ENCODE peak calls at places on chromosomes 16 and 17, in six cellular contexts. O is stimulated activated CD4-positive, alpha-beta T cell treated with anti-CD3 and anti-CD28 coated beads, Interleukin-1b, Interleukin-23, amount 100 ng/mL, for 24 hours; L is Peyer's patch; U is activated T-cell treated with anti-CD3 and anti-CD28 coated beads, Interleukin-2, amount 50 U/mL, for 72 hours; T is H9; A is iris pigment epithelial cell. J is an unnamed sample.

GRCh38 chr17:73017653-73018052 is 74.8 kb downstream of the SLC39A11 start:
- DNase-seq in O (no peak), T (no peak), A (peak), U (no peak), L (no peak), J (no peak)

GRCh38 chr16:82506734-82507133 is 120.0 kb upstream of the CDH13 start:
- DNase-seq in T (no peak), O (no peak), U (no peak), A (no peak), L (no peak), J (no peak)

GRCh38 chr17:65020284-65020683 is 36.3 kb downstream of the GNA13 start:
- DNase-seq in U (no peak), T (no peak), L (no peak), O (no peak), A (peak), J (no peak)

GRCh38 chr16:85924675-85925074 is 25.7 kb downstream of the IRF8 start:
- DNase-seq in A (peak), T (no peak), U (no peak), O (no peak), L (no peak), J (no peak)

GRCh38 chr16:51243836-51244483 is 92.9 kb upstream of the SALL1 start:
- DNase-seq in O (no peak), T (no peak), A (peak), L (peak), U (no peak), J (no peak)

GRCh38 chr17:4936436-4936835 is 3.4 kb downstream of the SLC25A11 start:
- DNase-seq in L (no peak), U (no peak), A (no peak), T (peak), O (no peak), J (no peak)

GRCh38 chr16:87198328-87198731 is 118.9 kb downstream of the C16orf95 start:
- DNase-seq in O (no peak), U (no peak), T (peak), L (no peak), A (no peak), J (no peak)

GRCh38 chr17:66915204-66915611 is 49.3 kb upstream of the CACNG4 start:
- DNase-seq in O (no peak), T (peak), L (no peak), U (no peak), A (no peak), J (no peak)

GRCh38 chr17:57215317-57215716 is 41.0 kb upstream of the MSI2 start:
- DNase-seq in O (no peak), T (no peak), L (no peak), U (no peak), A (peak), J (no peak)

GRCh38 chr17:78345172-78345571 is 14.7 kb downstream of the SOCS3 start:
- DNase-seq in L (no peak), O (no peak), U (no peak), A (no peak), T (peak), J (no peak)

GRCh38 chr16:29978564-29979270 is 5.0 kb downstream of the TAOK2 start:
- DNase-seq in L (peak), O (no peak), U (no peak), A (no peak), T (no peak), J (no peak)

GRCh38 chr17:44266402-44267164 is 1.4 kb downstream of the SLC4A1 start:
- DNase-seq in A (no peak), L (no peak), T (no peak), U (no peak), O (no peak), J (no peak)

GRCh38 chr17:44011876-44012275 is 2.9 kb downstream of the TMEM101 start:
- DNase-seq in T (no peak), L (no peak), A (no peak), O (no peak), U (no peak), J (no peak)

GRCh38 chr17:56886288-56886721 is 27.5 kb downstream of the TRIM25 start:
- DNase-seq in T (no peak), A (no peak), O (no peak), U (no peak), L (peak), J (no peak)

GRCh38 chr17:4623249-4623648 is 18.2 kb downstream of the ALOX15 start:
- DNase-seq in U (no peak), O (no peak), A (peak), T (no peak), L (no peak), J (no peak)

GRCh38 chr16:81601601-81602251 is 157.1 kb downstream of the CMIP start:
- DNase-seq in O (no peak), U (no peak), A (no peak), T (no peak), L (no peak), J (no peak)

GRCh38 chr16:89345663-89346150 is 128.2 kb downstream of the ZNF778 start:
- DNase-seq in O (no peak), A (no peak), U (no peak), T (no peak), L (no peak), J (no peak)

J was measured in activated B cell treated with CpG ODN at 0.5 μM for 24 hours.